ENCODE peak calls at places on chromosomes 6 and 20, in seven cellular contexts. Y is SK-N-SH, D is GM12891, X is GM12878, B is HepG2, U is K562, H is H1. E is an unnamed sample.

GRCh38 chr6:160142115-160142715 is 20.6 kb downstream of the SLC22A1 start:
- DNase-seq in B (no peak), H (no peak), Y (no peak), X (no peak), U (no peak), D (no peak), E (no peak)

GRCh38 chr6:44036196-44036595 is 91.1 kb downstream of the MRPL14 start:
- DNase-seq in D (no peak), B (no peak), Y (no peak), X (no peak), H (no peak), U (no peak), E (no peak)

GRCh38 chr20:18666803-18667460 is 79.1 kb downstream of the DTD1 start:
- DNase-seq in U (no peak), H (no peak), D (no peak), Y (peak; percentile 12), B (no peak), X (no peak), E (no peak)

GRCh38 chr6:25401711-25402110 is 122.5 kb downstream of the CARMIL1 start:
- DNase-seq in U (no peak), Y (no peak), X (no peak), D (no peak), B (no peak), H (no peak), E (no peak)

GRCh38 chr6:7878401-7878964 is 32.1 kb downstream of the TXNDC5 start:
- DNase-seq in D (no peak), H (no peak), X (no peak), Y (no peak), B (no peak), U (no peak), E (no peak)

GRCh38 chr6:140909156-140909555 is 1223.6 kb upstream of the GJE1 start:
- DNase-seq in B (no peak), X (no peak), Y (no peak), H (no peak), D (no peak), U (no peak), E (no peak)

GRCh38 chr6:143478479-143479062 is 28.0 kb downstream of the PEX3 start:
- DNase-seq in D (no peak), U (no peak), Y (no peak), X (no peak), H (no peak), B (no peak), E (no peak)

GRCh38 chr6:48200874-48201273 is 89.9 kb upstream of the PTCHD4 start:
- DNase-seq in D (no peak), X (no peak), H (no peak), B (peak; percentile 18), U (no peak), Y (no peak), E (no peak)

GRCh38 chr6:138920906-138921305 is 67.1 kb downstream of the REPS1 start:
- DNase-seq in B (no peak), X (no peak), H (no peak), D (no peak), U (no peak), Y (no peak), E (no peak)

GRCh38 chr6:118725944-118726343 is 74.6 kb upstream of the CEP85L start:
- DNase-seq in X (no peak), H (no peak), U (no peak), D (no peak), B (no peak), Y (no peak), E (no peak)

GRCh38 chr20:57772349-57772964 is 62.6 kb upstream of the PMEPA1 start:
- DNase-seq in H (no peak), U (no peak), X (no peak), D (no peak), Y (no peak), B (no peak), E (no peak)

GRCh38 chr6:128310061-128310460 is 210.3 kb downstream of the PTPRK start:
- DNase-seq in Y (no peak), U (no peak), X (no peak), D (no peak), H (no peak), B (no peak), E (no peak)

GRCh38 chr6:139364302-139364981 is 10.0 kb downstream of the CITED2 start:
- DNase-seq in H (no peak), B (no peak), Y (peak; percentile 45), X (peak; percentile 48), U (peak; percentile 64), D (peak; percentile 13), E (no peak)

GRCh38 chr20:36447101-36447500 is 94.2 kb upstream of the MYL9 start:
- DNase-seq in H (peak; percentile 52), Y (no peak), X (no peak), B (no peak), D (no peak), U (no peak), E (no peak)

GRCh38 chr6:170524188-170524535 is 28.9 kb downstream of the PSMB1 start:
- DNase-seq in Y (no peak), D (no peak), X (no peak), H (no peak), B (no peak), U (no peak), E (no peak)

GRCh38 chr20:25336561-25337422 is 53.8 kb downstream of the ABHD12 start:
- DNase-seq in D (no peak), U (no peak), H (peak; percentile 57), Y (no peak), X (no peak), B (peak; percentile 82), E (no peak)
- TF ChIP-seq TAF1 in D (no peak), U (no peak), H (no peak), Y (no peak), X (no peak), B (no peak), E (no peak)

DNA sequence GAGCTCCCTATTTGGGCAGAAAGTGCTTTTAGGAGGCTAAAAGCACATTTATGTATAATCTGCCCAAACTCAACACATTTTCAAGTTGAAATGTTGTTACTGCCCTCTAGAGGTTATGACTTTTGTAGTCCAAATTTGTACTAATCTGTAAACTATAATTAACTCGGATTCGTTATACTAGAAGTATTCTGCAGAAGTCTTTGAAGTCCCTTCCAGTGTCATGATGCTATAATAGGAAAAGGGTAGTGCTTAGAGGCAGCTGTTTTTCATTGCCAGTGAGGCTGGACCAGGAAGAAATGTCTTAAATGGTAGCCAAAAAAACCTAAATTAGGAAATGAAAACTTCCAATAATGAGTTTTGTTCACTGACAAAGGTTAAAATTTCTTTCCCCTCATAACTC is 44.8 kb upstream of the EMILIN3 start:
- DNase-seq in H (no peak), Y (no peak), D (no peak), U (no peak), X (no peak), B (no peak), E (no peak)
- TF ChIP-seq TAF1 in H (no peak), Y (no peak), D (no peak), U (no peak), X (no peak), B (no peak), E (no peak)

DNA sequence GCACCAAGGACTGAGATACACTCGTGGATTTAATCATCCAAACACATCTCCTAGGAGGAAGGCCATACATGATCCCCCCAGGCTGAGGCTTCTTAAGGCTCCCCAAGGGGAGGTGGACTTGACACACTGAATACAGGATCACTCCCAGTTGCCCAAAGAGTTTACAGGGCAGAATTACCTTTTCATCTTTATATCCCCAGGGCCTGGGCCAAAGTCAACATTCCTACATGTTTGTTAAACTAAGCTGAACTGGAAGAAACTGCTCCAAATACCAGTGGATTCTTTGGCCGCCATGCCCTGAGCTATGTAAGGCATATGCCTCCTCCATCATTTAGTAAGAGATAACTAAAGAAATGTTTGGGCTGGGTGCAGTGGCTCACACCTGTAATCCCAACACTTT is 22.2 kb upstream of the SERPINB1 start:
- DNase-seq in Y (no peak), D (no peak), H (no peak), U (no peak), X (no peak), B (peak; percentile 54), E (no peak)
- TF ChIP-seq TAF1 in Y (no peak), D (no peak), H (no peak), U (no peak), X (no peak), B (no peak), E (no peak)

GRCh38 chr6:5205877-5206840 is 54.6 kb downstream of the LYRM4 start:
- DNase-seq in X (no peak), B (peak; percentile 95), D (no peak), U (no peak), H (no peak), Y (peak; percentile 23), E (no peak)
- TF ChIP-seq TAF1 in X (no peak), B (no peak), D (no peak), U (no peak), H (no peak), Y (no peak), E (no peak)

GRCh38 chr6:1700283-1700967 is 90.7 kb downstream of the FOXC1 start:
- DNase-seq in H (no peak), X (no peak), D (no peak), B (no peak), Y (peak; percentile 47), U (no peak), E (no peak)
- TF ChIP-seq TAF1 in H (no peak), X (no peak), D (no peak), B (no peak), Y (no peak), U (no peak), E (no peak)

GRCh38 chr6:30942338-30943060 is 1.7 kb downstream of the MUCL3 start:
- DNase-seq in D (no peak), U (peak; percentile 84), X (no peak), Y (peak; percentile 41), B (peak; percentile 86), H (peak; percentile 95), E (no peak)
- TF ChIP-seq TAF1 in D (no peak), U (no peak), X (no peak), Y (peak; percentile 29), B (no peak), H (peak; percentile 40), E (no peak)

DNA sequence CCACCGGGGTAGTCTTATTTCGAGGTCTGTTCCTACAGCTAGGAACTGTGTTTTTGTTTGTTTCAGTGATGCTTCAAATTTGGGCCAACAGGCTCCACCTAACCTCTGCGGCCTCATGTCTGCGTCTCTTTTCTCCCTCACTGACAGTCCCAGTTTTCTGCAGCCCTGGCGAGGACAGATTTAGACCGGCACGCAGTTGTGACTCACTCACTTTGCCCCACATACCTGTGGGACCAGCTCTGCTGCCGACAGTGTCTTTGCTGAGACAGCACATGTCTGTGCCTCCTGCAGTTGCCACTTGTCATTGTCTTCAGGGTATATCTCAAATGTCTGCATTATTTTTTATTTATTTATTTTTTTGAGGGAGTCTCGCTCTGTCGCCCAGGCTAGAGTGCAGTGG is 29.2 kb downstream of the OSBPL2 start:
- DNase-seq in X (no peak), H (no peak), Y (no peak), D (no peak), B (no peak), U (no peak), E (no peak)
- TF ChIP-seq TAF1 in X (no peak), H (no peak), Y (no peak), D (no peak), B (no peak), U (no peak), E (no peak)